ENCODE peak calls at places on chromosomes 12 and 14, in seven cellular contexts. B is right lobe of liver; K is stimulated activated CD4-positive, alpha-beta T cell treated with anti-CD3 and anti-CD28 coated beads, TNF-alpha, amount 100 ng/mL, for 1 hour; L is psoas muscle; N is HS-5; I is choroid plexus epithelial cell; A is T-helper 2 cell. G is an unnamed sample.

GRCh38 chr12:128586630-128587029 is 237.1 kb downstream of the SLC15A4 start:
- DNase-seq in B (no peak), K (no peak), L (no peak), N (no peak), I (no peak), A (no peak), G (no peak)

GRCh38 chr12:119480551-119480950 is 113.0 kb upstream of the TMEM233 start:
- DNase-seq in B (no peak), K (no peak), L (no peak), N (no peak), I (no peak), A (no peak), G (no peak)

GRCh38 chr14:100734031-100734990 is 7.6 kb downstream of the DLK1 start:
- DNase-seq in B (peak; percentile 30), K (no peak), L (no peak), N (no peak), I (no peak), A (no peak), G (no peak)

GRCh38 chr14:24179961-24180726 is 8.3 kb downstream of the REC8 start:
- DNase-seq in B (peak; percentile 79), K (no peak), L (peak; percentile 43), N (no peak), I (peak; percentile 69), A (no peak), G (no peak)

GRCh38 chr14:54681819-54682261 is 114.9 kb downstream of the SAMD4A start:
- DNase-seq in B (no peak), K (no peak), L (no peak), N (no peak), I (peak; percentile 61), A (no peak), G (no peak)

GRCh38 chr14:101665478-101666078 is 95.9 kb upstream of the PPP2R5C start:
- DNase-seq in B (no peak), K (peak; percentile 4), L (no peak), N (peak; percentile 22), I (peak; percentile 72), A (no peak), G (peak; percentile 71)

GRCh38 chr14:30982583-30982982 is 42.9 kb upstream of the AP4S1 start:
- DNase-seq in B (no peak), K (no peak), L (no peak), N (no peak), I (no peak), A (no peak), G (no peak)

GRCh38 chr12:4829793-4830162 is 79.9 kb upstream of the KCNA1 start:
- DNase-seq in B (no peak), K (no peak), L (no peak), N (no peak), I (no peak), A (no peak), G (no peak)

GRCh38 chr14:34713681-34714319 is 593 bp downstream of the CFL2 start:
- DNase-seq in B (no peak), K (peak; percentile 31), L (peak; percentile 71), N (peak; percentile 44), I (peak; percentile 74), A (peak; percentile 15), G (peak; percentile 20)

GRCh38 chr14:74510211-74510931 is 16.8 kb downstream of the ISCA2 start:
- DNase-seq in B (peak; percentile 37), K (no peak), L (peak; percentile 42), N (no peak), I (peak; percentile 77), A (no peak), G (no peak)

GRCh38 chr12:49296836-49297694 is 2.1 kb downstream of the PRPH start:
- DNase-seq in B (no peak), K (no peak), L (peak; percentile 56), N (no peak), I (no peak), A (no peak), G (peak; percentile 38)

GRCh38 chr14:42192659-42193425 is 586.2 kb downstream of the LRFN5 start:
- DNase-seq in B (no peak), K (no peak), L (no peak), N (peak; percentile 82), I (peak; percentile 82), A (no peak), G (peak; percentile 16)

G was measured in PC-9.